ENCODE peak calls at places on chromosomes 7 and 10, in five cellular contexts. E, D, N, T and Y are unnamed samples.

GRCh38 chr10:112214335-112214941 is 30.9 kb upstream of the GPAM start:
- DNase-seq in E (no peak), D (no peak), N (no peak), T (no peak), Y (no peak)

GRCh38 chr7:157087646-157088045 is 51.1 kb upstream of the UBE3C start:
- DNase-seq in E (no peak), D (no peak), N (no peak), T (no peak), Y (no peak)

GRCh38 chr7:128755816-128756476 is 16.8 kb downstream of the CALU start:
- DNase-seq in E (peak; percentile 70), D (no peak), N (peak; percentile 53), T (no peak), Y (no peak)

GRCh38 chr10:6607187-6607586 is 27.1 kb upstream of the PRKCQ start:
- DNase-seq in E (no peak), D (peak; percentile 39), N (no peak), T (no peak), Y (no peak)

GRCh38 chr10:110637558-110638053 is 6.5 kb upstream of the RBM20 start:
- DNase-seq in E (no peak), D (no peak), N (peak; percentile 20), T (no peak), Y (no peak)

GRCh38 chr10:126659750-126660149 is 10.7 kb downstream of the C10orf90 start:
- DNase-seq in E (no peak), D (no peak), N (no peak), T (no peak), Y (no peak)

GRCh38 chr7:64870656-64871055 is 32.4 kb upstream of the ZNF273 start:
- DNase-seq in E (no peak), D (no peak), N (no peak), T (no peak), Y (no peak)

GRCh38 chr7:131649003-131649541 is 92.6 kb upstream of the PODXL start:
- DNase-seq in E (no peak), D (no peak), N (no peak), T (no peak), Y (no peak)